ENCODE peak calls at places on chromosomes 11 and 22, in four cellular contexts. E is AG09319, U is endothelial cell, C is T-helper 9 cell. X is an unnamed sample.

GRCh38 chr11:64181506-64182411 is 4.2 kb upstream of the STIP1 start:
- DNase-seq in C (no peak), E (peak), U (peak), X (peak)

GRCh38 chr22:36136988-36137387 is 23.6 kb downstream of the APOL3 start:
- DNase-seq in U (no peak), E (no peak), C (no peak), X (no peak)

GRCh38 chr11:121055076-121055475 is 31.2 kb downstream of the TBCEL start:
- DNase-seq in E (no peak), U (no peak), C (no peak), X (no peak)

GRCh38 chr11:47185305-47186075 is 744 bp downstream of the PACSIN3 start:
- DNase-seq in C (no peak), E (no peak), U (peak), X (no peak)

GRCh38 chr22:42676059-42676607 is 26.9 kb upstream of the CYB5R3 start:
- DNase-seq in U (no peak), E (no peak), C (no peak), X (no peak)

GRCh38 chr22:26008587-26008986 is 160.7 kb upstream of the SEZ6L start:
- DNase-seq in C (no peak), U (no peak), E (no peak), X (no peak)

GRCh38 chr11:18046116-18046777 is at the start of gene TPH1:
- DNase-seq in C (no peak), U (peak), E (no peak), X (peak)

GRCh38 chr22:19879651-19879995 is 24.9 kb upstream of the GNB1L start:
- DNase-seq in E (no peak), U (no peak), C (no peak), X (no peak)